ENCODE peak calls at places on chromosome 15, in nine cellular contexts. Q, G, I, C, W, E, U, H and K are unnamed samples.
A peak's percentile ranks its signal among the peaks of the same experiment; 100 is the strongest.

GRCh38 chr15:69555080-69555479 is 102.5 kb downstream of the RPLP1 start:
- DNase-seq in G (no peak), I (no peak), H (no peak), U (no peak), C (no peak), E (no peak), Q (no peak), W (no peak), K (no peak)

GRCh38 chr15:80977627-80978036 is 12.0 kb downstream of the MESD start:
- DNase-seq in E (peak; percentile 74), C (peak; percentile 83), G (peak; percentile 58), Q (peak; percentile 40), I (peak; percentile 88), W (no peak), H (peak; percentile 82), U (no peak), K (peak; percentile 59)

GRCh38 chr15:50452927-50453326 is 28.7 kb downstream of the USP8 start:
- DNase-seq in W (no peak), G (no peak), E (no peak), Q (no peak), I (peak; percentile 21), H (no peak), C (no peak), U (no peak), K (peak; percentile 33)

GRCh38 chr15:94478763-94479162 is 247.4 kb downstream of the MCTP2 start:
- DNase-seq in I (no peak), U (no peak), W (no peak), C (no peak), E (no peak), Q (no peak), H (no peak), G (peak; percentile 32), K (no peak)

GRCh38 chr15:31298707-31299172 is 27.9 kb upstream of the KLF13 start:
- DNase-seq in G (no peak), Q (no peak), I (peak; percentile 3), H (no peak), E (no peak), U (no peak), W (no peak), C (no peak), K (no peak)

GRCh38 chr15:66704019-66704782 is 2.2 kb downstream of the SMAD6 start:
- DNase-seq in U (no peak), W (no peak), Q (no peak), I (no peak), C (no peak), H (no peak), E (no peak), G (no peak), K (no peak)

GRCh38 chr15:40330368-40330836 is 6.9 kb downstream of the INAFM2 start:
- DNase-seq in G (no peak), W (no peak), Q (no peak), H (no peak), U (no peak), I (peak; percentile 42), E (peak; percentile 48), C (peak; percentile 61), K (peak; percentile 42)

GRCh38 chr15:62075595-62076279 is 9.0 kb downstream of the C2CD4A start:
- DNase-seq in I (peak; percentile 53), G (peak; percentile 64), H (no peak), C (no peak), Q (no peak), E (no peak), U (no peak), W (no peak), K (peak; percentile 27)

GRCh38 chr15:63450884-63451225 is 53.5 kb upstream of the USP3 start:
- DNase-seq in I (no peak), C (no peak), U (no peak), H (no peak), E (no peak), G (no peak), Q (no peak), W (no peak), K (no peak)

GRCh38 chr15:37087050-37087691 is 13.2 kb downstream of the MEIS2 start:
- DNase-seq in U (no peak), G (no peak), I (no peak), E (no peak), Q (no peak), C (peak; percentile 74), W (no peak), H (peak; percentile 50), K (no peak)

GRCh38 chr15:43828061-43828657 is 1.4 kb downstream of the WDR76 start:
- DNase-seq in H (no peak), W (no peak), C (no peak), E (no peak), G (no peak), I (peak; percentile 27), Q (no peak), U (no peak), K (peak; percentile 46)